ENCODE peak calls at places on chromosomes 5 and 9, in seven cellular contexts. P is PC-9; L is stimulated activated naive B cell treated with anti-CD40 and anti-IgM and Interleukin-4, amounts not matched to agents 10 μg/mL and 1 μg/mL and 100 μg/mL, for 72 hours; Z is activated CD4-positive, alpha-beta T cell treated with anti-CD3 and anti-CD28 coated beads, Interleukin-2, amount 50 U/mL, for 4 hours; Q is EH; K is stimulated activated naive CD8-positive, alpha-beta T cell treated with anti-CD3 and anti-CD28 coated beads, Interleukin-15, amount 100 ng/mL, for 72 hours; D is skeletal muscle cell. J is an unnamed sample.

GRCh38 chr9:14687042-14687719 is 6.1 kb downstream of the ZDHHC21 start:
- DNase-seq in Z (no peak), D (peak), L (no peak), P (no peak), K (no peak), Q (peak), J (peak)

GRCh38 chr9:126069400-126069955 is 257.2 kb upstream of the MVB12B start:
- DNase-seq in D (no peak), K (no peak), Z (no peak), Q (no peak), L (no peak), P (no peak), J (no peak)

GRCh38 chr9:135146766-135147472 is 59.5 kb downstream of the OLFM1 start:
- DNase-seq in K (no peak), L (no peak), D (no peak), P (no peak), Q (no peak), Z (no peak), J (no peak)

GRCh38 chr5:143245929-143246561 is 157.4 kb downstream of the NR3C1 start:
- DNase-seq in D (peak), Z (no peak), L (no peak), Q (peak), P (peak), K (no peak), J (no peak)

GRCh38 chr5:9094582-9094981 is 451.3 kb downstream of the SEMA5A start:
- DNase-seq in Z (no peak), K (no peak), L (no peak), Q (peak), D (peak), P (no peak), J (no peak)

GRCh38 chr9:71001780-71002386 is 119.5 kb downstream of the TRPM3 start:
- DNase-seq in Q (peak), D (no peak), K (no peak), L (no peak), P (peak), Z (no peak), J (no peak)

GRCh38 chr9:135980926-135981630 is 19.9 kb upstream of the UBAC1 start:
- DNase-seq in P (no peak), D (no peak), L (no peak), Q (no peak), Z (no peak), K (no peak), J (no peak)

GRCh38 chr9:79287881-79288280 is 283.9 kb upstream of the TLE4 start:
- DNase-seq in K (no peak), Z (no peak), Q (peak), L (no peak), P (no peak), D (no peak), J (no peak)

GRCh38 chr9:97710356-97711222 is 13.4 kb upstream of the XPA start:
- DNase-seq in L (peak), Q (peak), K (peak), P (peak), D (no peak), Z (peak), J (no peak)

GRCh38 chr9:3809724-3810123 is 283.9 kb upstream of the RFX3 start:
- DNase-seq in P (no peak), L (no peak), D (no peak), Q (peak), Z (no peak), K (no peak), J (no peak)

GRCh38 chr5:123546657-123547056 is 34.7 kb downstream of the CSNK1G3 start:
- DNase-seq in Q (peak), Z (no peak), D (no peak), K (no peak), P (no peak), L (no peak), J (no peak)

GRCh38 chr5:123844873-123845272 is 332.9 kb downstream of the CSNK1G3 start:
- DNase-seq in K (no peak), Q (peak), P (no peak), D (no peak), L (no peak), Z (no peak), J (no peak)

GRCh38 chr5:52073993-52074689 is 690.9 kb downstream of the ISL1 start:
- DNase-seq in P (no peak), Z (no peak), D (no peak), L (no peak), Q (no peak), K (no peak), J (no peak)

GRCh38 chr9:133423216-133423615 is 1.0 kb downstream of the ADAMTS13 start:
- DNase-seq in Z (no peak), K (no peak), P (no peak), D (no peak), Q (no peak), L (no peak), J (peak)

GRCh38 chr9:101437806-101438232 is 2.2 kb upstream of the ALDOB start:
- DNase-seq in K (no peak), D (no peak), P (no peak), Z (no peak), L (no peak), Q (no peak), J (no peak)

GRCh38 chr5:90135979-90136378 is 273.6 kb downstream of the CETN3 start:
- DNase-seq in L (no peak), Q (no peak), D (no peak), Z (no peak), P (no peak), K (no peak), J (no peak)

GRCh38 chr5:149466457-149466972 is 84.7 kb downstream of the CSNK1A1 start:
- DNase-seq in Z (no peak), L (no peak), K (no peak), D (peak), Q (peak), P (no peak), J (no peak)

GRCh38 chr5:135753990-135754389 is 80.5 kb upstream of the SLC25A48 start:
- DNase-seq in Z (no peak), Q (no peak), K (no peak), P (no peak), L (no peak), D (no peak), J (no peak)

GRCh38 chr5:36478646-36479307 is 127.6 kb upstream of the SLC1A3 start:
- DNase-seq in Q (no peak), Z (no peak), P (no peak), K (no peak), D (peak), L (no peak), J (no peak)

GRCh38 chr5:170426149-170426767 is 37.1 kb upstream of the KCNMB1 start:
- DNase-seq in K (no peak), P (no peak), L (no peak), D (no peak), Q (no peak), Z (no peak), J (no peak)

GRCh38 chr9:29456940-29457339 is 1883.7 kb upstream of the C9orf72 start:
- DNase-seq in L (no peak), P (no peak), D (peak), Z (no peak), K (no peak), Q (no peak), J (no peak)

GRCh38 chr9:31314241-31314640 is 1070.2 kb upstream of the ACO1 start:
- DNase-seq in K (no peak), L (no peak), Q (no peak), Z (no peak), D (no peak), P (no peak), J (no peak)

GRCh38 chr9:37430841-37431597 is 8.5 kb downstream of the GRHPR start:
- DNase-seq in D (no peak), P (no peak), K (no peak), L (no peak), Q (no peak), Z (no peak), J (no peak)

GRCh38 chr5:178115136-178115834 is 2.0 kb downstream of the N4BP3 start:
- DNase-seq in D (no peak), Z (no peak), Q (no peak), P (no peak), L (peak), K (peak), J (no peak)

GRCh38 chr5:178289438-178289837 is 56.8 kb upstream of the PHYKPL start:
- DNase-seq in K (no peak), Q (no peak), Z (no peak), L (no peak), P (no peak), D (no peak), J (no peak)

GRCh38 chr5:126031989-126032716 is 391.1 kb upstream of the GRAMD2B start:
- DNase-seq in Z (no peak), Q (peak), P (no peak), D (peak), K (no peak), L (no peak), J (no peak)

GRCh38 chr9:110543631-110544051 is 35.9 kb downstream of the SVEP1 start:
- DNase-seq in Q (peak), K (no peak), P (no peak), Z (no peak), D (no peak), L (no peak), J (no peak)

GRCh38 chr5:10262121-10262774 is 12.2 kb downstream of the CCT5 start:
- DNase-seq in D (no peak), L (no peak), Z (no peak), K (no peak), P (no peak), Q (no peak), J (no peak)

GRCh38 chr5:72812483-72812882 is 4.0 kb upstream of the TNPO1 start:
- DNase-seq in D (no peak), K (no peak), L (no peak), P (no peak), Q (no peak), Z (no peak), J (no peak)

GRCh38 chr9:99421369-99421768 is 199.3 kb downstream of the SEC61B start:
- DNase-seq in Z (no peak), Q (no peak), L (no peak), D (no peak), K (no peak), P (no peak), J (no peak)

GRCh38 chr5:83672158-83672557 is 48.5 kb downstream of the HAPLN1 start:
- DNase-seq in P (no peak), K (no peak), D (no peak), Z (no peak), L (no peak), Q (no peak), J (no peak)

GRCh38 chr5:66565878-66566277 is 30.3 kb upstream of the MAST4 start:
- DNase-seq in L (no peak), D (no peak), K (no peak), Q (no peak), P (no peak), Z (no peak), J (no peak)

GRCh38 chr5:103037673-103038455 is 82.1 kb downstream of the GIN1 start:
- DNase-seq in Q (peak), D (no peak), K (no peak), P (no peak), L (no peak), Z (no peak), J (no peak)

GRCh38 chr9:117783828-117784227 is 79.6 kb downstream of the TLR4 start:
- DNase-seq in Q (no peak), P (no peak), L (peak), D (no peak), K (peak), Z (no peak), J (no peak)